ENCODE peak calls at places on chromosomes 3 and 15, in seven cellular contexts. B, W, H, V, U, K and C are unnamed samples.

GRCh38 chr15:57321973-57322601 is 54.2 kb upstream of the CGNL1 start:
- DNase-seq in B (no peak), W (no peak), H (peak), V (no peak), U (no peak), K (no peak), C (no peak)

GRCh38 chr3:11244131-11244677 is 28.0 kb upstream of the ATG7 start:
- DNase-seq in B (no peak), W (no peak), H (peak), V (no peak), U (no peak), K (peak), C (no peak)

GRCh38 chr3:187943677-187944390 is 198.6 kb upstream of the BCL6 start:
- DNase-seq in B (no peak), W (no peak), H (no peak), V (no peak), U (no peak), K (peak), C (no peak)

GRCh38 chr3:62143843-62144450 is 229.4 kb downstream of the FEZF2 start:
- DNase-seq in B (no peak), W (no peak), H (peak), V (no peak), U (no peak), K (no peak), C (no peak)

GRCh38 chr3:187669675-187670504 is at the start of gene SST:
- DNase-seq in B (peak), W (no peak), H (peak), V (no peak), U (peak), K (peak), C (peak)

GRCh38 chr15:75049392-75049791 is 26.0 kb downstream of the PPCDC start:
- DNase-seq in B (peak), W (no peak), H (peak), V (no peak), U (peak), K (no peak), C (peak)

GRCh38 chr3:158920375-158920774 is 118.5 kb downstream of the MFSD1 start:
- DNase-seq in B (no peak), W (no peak), H (no peak), V (no peak), U (no peak), K (no peak), C (no peak)

GRCh38 chr3:37014620-37015019 is 21.3 kb downstream of the MLH1 start:
- DNase-seq in B (peak), W (no peak), H (no peak), V (no peak), U (no peak), K (no peak), C (peak)

GRCh38 chr3:187039100-187039722 is 100.1 kb downstream of the RPL39L start:
- DNase-seq in B (no peak), W (no peak), H (no peak), V (no peak), U (no peak), K (no peak), C (no peak)

GRCh38 chr15:50685191-50685975 is 1.2 kb downstream of the TRPM7 start:
- DNase-seq in B (no peak), W (no peak), H (peak), V (no peak), U (no peak), K (no peak), C (no peak)

GRCh38 chr3:123401836-123402530 is 46.9 kb downstream of the ADCY5 start:
- DNase-seq in B (peak), W (no peak), H (no peak), V (no peak), U (no peak), K (no peak), C (peak)

GRCh38 chr3:126102011-126102410 is 18.1 kb upstream of the SLC41A3 start:
- DNase-seq in B (no peak), W (no peak), H (no peak), V (no peak), U (no peak), K (no peak), C (no peak)
- H3K4me3 ChIP-seq in B (no peak), W (no peak), H (no peak), V (no peak), U (no peak), K (no peak), C (no peak)

GRCh38 chr15:64016257-64016656 is 30.0 kb downstream of the DAPK2 start:
- DNase-seq in B (no peak), W (no peak), H (no peak), V (no peak), U (no peak), K (no peak), C (no peak)
- H3K27ac ChIP-seq in B (peak), W (no peak), H (no peak), V (no peak), U (no peak), K (peak), C (peak)

DNA sequence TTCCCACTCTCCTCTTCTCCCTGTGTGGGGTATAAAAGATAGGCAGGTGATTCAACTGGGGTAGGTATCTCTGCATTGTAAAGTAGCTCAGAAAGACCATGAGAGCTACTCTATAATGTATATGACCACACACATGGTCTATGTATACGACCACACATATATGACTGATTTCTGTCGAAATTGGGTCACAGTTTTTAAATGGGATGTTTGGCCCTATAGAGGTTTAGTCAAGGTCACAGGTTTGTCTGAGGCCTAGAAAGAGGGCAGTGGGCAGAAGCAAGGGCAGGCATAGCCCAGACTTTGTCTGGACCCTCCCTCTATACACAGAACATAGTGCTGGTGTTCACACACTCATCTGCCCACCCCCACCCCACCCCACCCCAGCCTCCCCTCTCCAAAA is 4.4 kb downstream of the LAMP3 start:
- DNase-seq in B (no peak), W (no peak), H (no peak), V (no peak), U (no peak), K (no peak), C (no peak)
- H3K4me3 ChIP-seq in B (no peak), W (no peak), H (no peak), V (no peak), U (no peak), K (no peak), C (no peak)

GRCh38 chr15:88467073-88467934 is at the start of the genes MRPL46 and MRPS11:
- DNase-seq in B (peak), W (peak), H (peak), V (peak), U (peak), K (peak), C (peak)

GRCh38 chr15:88469321-88469720 is 1.8 kb downstream of the MRPS11 start:
- DNase-seq in B (no peak), W (no peak), H (no peak), V (no peak), U (no peak), K (no peak), C (no peak)

GRCh38 chr15:88463870-88464532 is 3.2 kb downstream of the MRPL46 start:
- DNase-seq in B (peak), W (no peak), H (no peak), V (no peak), U (no peak), K (no peak), C (no peak)

GRCh38 chr15:88467935-88468528 is 524 bp downstream of the MRPS11 start:
- DNase-seq in B (no peak), W (no peak), H (peak), V (no peak), U (no peak), K (peak), C (no peak)

DNA sequence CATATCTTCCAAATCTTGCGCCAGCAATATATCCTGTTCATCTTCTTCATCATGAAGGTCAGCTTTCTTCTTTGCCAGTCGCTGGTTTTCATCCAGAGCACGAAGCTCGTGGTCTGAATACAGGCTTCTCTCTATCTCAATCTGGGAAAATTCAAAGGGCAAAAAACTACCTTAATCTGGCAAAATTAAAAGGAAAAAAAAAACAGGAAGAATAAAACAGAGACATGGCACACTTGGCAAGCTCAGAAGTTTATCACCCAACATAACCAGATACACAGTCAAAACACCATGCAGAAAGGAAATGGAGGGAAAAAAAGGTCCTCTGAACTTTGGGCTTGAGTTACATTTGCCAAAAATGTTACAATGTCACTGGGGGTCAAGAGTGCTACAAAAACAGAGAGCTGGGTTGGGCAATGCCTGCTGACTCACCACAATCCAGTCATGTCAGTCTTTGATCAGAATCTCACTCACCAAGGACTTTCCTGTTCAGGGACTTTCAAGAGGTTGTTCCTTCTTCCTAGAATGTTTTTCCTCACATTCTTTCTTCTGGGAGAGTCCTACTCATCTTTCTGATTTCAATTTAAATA is 1.5 kb downstream of the MRPL46 start:
- DNase-seq in B (no peak), W (no peak), H (peak), V (no peak), U (no peak), K (peak), C (no peak)
- H3K27ac ChIP-seq in B (no peak), W (no peak), H (peak), V (peak), U (no peak), K (no peak), C (no peak)

DNA sequence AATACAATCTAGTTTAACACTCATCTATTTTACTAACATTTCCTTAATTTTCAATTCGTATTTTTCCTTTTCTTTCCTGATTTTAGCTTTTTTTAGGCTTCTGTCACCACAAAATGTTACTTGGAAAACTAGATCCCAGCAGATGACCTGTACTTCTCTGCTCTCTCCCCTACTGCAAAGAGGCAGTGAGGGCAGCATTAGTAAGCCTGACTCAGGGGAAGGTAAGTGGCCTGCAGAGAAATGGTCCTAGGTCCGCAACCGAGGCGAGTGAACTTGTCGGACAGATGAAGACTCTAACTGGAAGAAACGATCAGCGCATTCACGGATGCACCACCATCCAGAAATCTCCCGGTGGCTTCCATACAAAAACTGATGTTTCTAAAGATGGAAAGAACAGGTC is 20.4 kb downstream of the TMEM43 start:
- DNase-seq in B (no peak), W (no peak), H (peak), V (no peak), U (no peak), K (no peak), C (no peak)
- H3K4me3 ChIP-seq in B (peak), W (no peak), H (peak), V (no peak), U (no peak), K (no peak), C (no peak)

GRCh38 chr3:39388741-39389248 is 5.6 kb downstream of the SLC25A38 start:
- DNase-seq in B (no peak), W (no peak), H (no peak), V (no peak), U (no peak), K (no peak), C (no peak)
- H3K27ac ChIP-seq in B (no peak), W (no peak), H (no peak), V (no peak), U (no peak), K (no peak), C (no peak)

DNA sequence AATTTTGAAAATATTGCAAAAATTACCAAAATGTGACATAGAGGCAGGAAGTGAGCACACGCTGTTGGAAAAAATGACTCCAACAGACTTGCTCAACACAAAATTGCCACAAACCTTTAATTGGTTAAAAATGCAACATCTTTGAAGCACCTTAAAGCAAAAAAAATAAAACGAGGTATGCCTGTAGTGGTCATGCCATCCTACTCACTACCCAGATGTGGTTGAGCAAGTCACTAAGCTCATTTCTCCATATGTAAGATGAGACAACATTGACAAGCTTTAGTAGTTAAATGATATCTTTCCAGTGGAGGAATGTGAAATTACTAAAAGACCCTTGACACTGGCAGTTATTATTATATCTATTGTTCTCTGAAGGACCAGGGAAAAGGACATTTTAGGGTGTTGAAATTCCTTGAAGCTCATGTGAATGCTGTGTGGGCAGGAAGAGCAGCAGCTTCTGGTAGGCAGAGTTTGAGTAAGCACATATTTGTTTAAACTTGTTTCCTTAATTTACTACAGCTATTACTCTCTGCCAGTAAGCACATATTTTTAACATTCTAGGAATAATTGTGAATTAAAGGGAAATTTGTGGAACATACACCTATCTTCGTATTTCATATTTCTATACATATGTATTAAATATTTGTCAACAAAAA is 131.6 kb upstream of the P2RY1 start:
- DNase-seq in B (no peak), W (no peak), H (no peak), V (no peak), U (no peak), K (no peak), C (no peak)
- H3K4me3 ChIP-seq in B (no peak), W (no peak), H (no peak), V (no peak), U (no peak), K (no peak), C (no peak)